ENCODE peak calls at places on chromosomes 13 and 19, in eight cellular contexts. One of them, this sample, is unnamed. For H3K4me1, the result is how much of the 10 kb centered on the place peaks cover.

GRCh38 chr13:90696254-90696653 is 651.2 kb upstream of the MIR17HG start:
- DNase-seq in neural progenitor cell: no peak
- DNase-seq in GM23338: no peak
- DNase-seq in GM23248: peak
- DNase-seq in hepatocyte: peak
- DNase-seq in SK-N-SH: no peak
- DNase-seq in HCT116: no peak
- DNase-seq in OCI-LY7: no peak
- DNase-seq in this sample: peak

GRCh38 chr13:97367016-97367415 is 67.0 kb upstream of the RAP2A start:
- DNase-seq in neural progenitor cell: no peak
- DNase-seq in GM23338: no peak
- DNase-seq in GM23248: peak
- DNase-seq in hepatocyte: no peak
- DNase-seq in SK-N-SH: no peak
- DNase-seq in HCT116: no peak
- DNase-seq in OCI-LY7: no peak
- DNase-seq in this sample: no peak

GRCh38 chr19:30029721-30030510 is 87.9 kb downstream of the URI1 start:
- DNase-seq in neural progenitor cell: no peak
- DNase-seq in GM23338: no peak
- DNase-seq in GM23248: no peak
- DNase-seq in hepatocyte: no peak
- DNase-seq in SK-N-SH: no peak
- DNase-seq in HCT116: peak
- DNase-seq in OCI-LY7: no peak
- DNase-seq in this sample: peak

GRCh38 chr19:38617283-38617763 is 430 bp downstream of the MAP4K1 start:
- DNase-seq in neural progenitor cell: no peak
- DNase-seq in GM23338: no peak
- DNase-seq in GM23248: no peak
- DNase-seq in hepatocyte: no peak
- DNase-seq in SK-N-SH: no peak
- DNase-seq in HCT116: no peak
- DNase-seq in OCI-LY7: peak
- DNase-seq in this sample: no peak

GRCh38 chr19:32977269-32977668 is 5.2 kb downstream of the FAAP24 start:
- DNase-seq in neural progenitor cell: no peak
- DNase-seq in GM23338: no peak
- DNase-seq in GM23248: no peak
- DNase-seq in hepatocyte: no peak
- DNase-seq in SK-N-SH: no peak
- DNase-seq in HCT116: no peak
- DNase-seq in OCI-LY7: no peak
- DNase-seq in this sample: no peak

GRCh38 chr19:4326837-4327251 is 11.8 kb downstream of the STAP2 start:
- DNase-seq in neural progenitor cell: peak
- DNase-seq in GM23338: peak
- DNase-seq in GM23248: no peak
- DNase-seq in hepatocyte: no peak
- DNase-seq in SK-N-SH: peak
- DNase-seq in HCT116: no peak
- DNase-seq in OCI-LY7: no peak
- DNase-seq in this sample: no peak

GRCh38 chr19:3178377-3178972 is at the start of gene S1PR4:
- DNase-seq in neural progenitor cell: no peak
- DNase-seq in GM23338: no peak
- DNase-seq in GM23248: no peak
- DNase-seq in hepatocyte: peak
- DNase-seq in SK-N-SH: no peak
- DNase-seq in HCT116: no peak
- DNase-seq in OCI-LY7: peak
- DNase-seq in this sample: no peak

GRCh38 chr19:41753936-41754529 is 1.3 kb upstream of the CEACAM6 start:
- DNase-seq in neural progenitor cell: peak
- DNase-seq in GM23338: peak
- DNase-seq in GM23248: peak
- DNase-seq in hepatocyte: peak
- DNase-seq in SK-N-SH: peak
- DNase-seq in HCT116: peak
- DNase-seq in OCI-LY7: peak
- DNase-seq in this sample: peak

GRCh38 chr13:21360463-21360862 is 98.6 kb downstream of the ZDHHC20 start:
- DNase-seq in neural progenitor cell: no peak
- DNase-seq in GM23338: no peak
- DNase-seq in GM23248: no peak
- DNase-seq in hepatocyte: no peak
- DNase-seq in SK-N-SH: no peak
- DNase-seq in HCT116: no peak
- DNase-seq in OCI-LY7: no peak
- DNase-seq in this sample: no peak

GRCh38 chr19:1864480-1865171 is 1.2 kb upstream of the KLF16 start:
- DNase-seq in neural progenitor cell: peak
- DNase-seq in GM23338: peak
- DNase-seq in GM23248: peak
- DNase-seq in hepatocyte: peak
- DNase-seq in SK-N-SH: peak
- DNase-seq in HCT116: no peak
- DNase-seq in OCI-LY7: peak
- DNase-seq in this sample: peak

GRCh38 chr13:111402441-111402840 is 82.0 kb downstream of the TEX29 start:
- DNase-seq in neural progenitor cell: no peak
- DNase-seq in GM23338: no peak
- DNase-seq in GM23248: no peak
- DNase-seq in hepatocyte: no peak
- DNase-seq in SK-N-SH: no peak
- DNase-seq in HCT116: no peak
- DNase-seq in OCI-LY7: no peak
- DNase-seq in this sample: no peak

GRCh38 chr13:111406636-111407035 is 86.2 kb downstream of the TEX29 start:
- DNase-seq in neural progenitor cell: no peak
- DNase-seq in GM23338: no peak
- DNase-seq in GM23248: no peak
- DNase-seq in hepatocyte: no peak
- DNase-seq in SK-N-SH: no peak
- DNase-seq in HCT116: no peak
- DNase-seq in OCI-LY7: no peak
- DNase-seq in this sample: no peak

GRCh38 chr13:111403266-111403665 is 82.8 kb downstream of the TEX29 start:
- DNase-seq in neural progenitor cell: no peak
- DNase-seq in GM23338: no peak
- DNase-seq in GM23248: no peak
- DNase-seq in hepatocyte: no peak
- DNase-seq in SK-N-SH: no peak
- DNase-seq in HCT116: no peak
- DNase-seq in OCI-LY7: no peak
- DNase-seq in this sample: no peak

GRCh38 chr13:111407381-111408131 is 87.1 kb downstream of the TEX29 start:
- DNase-seq in neural progenitor cell: no peak
- DNase-seq in GM23338: no peak
- DNase-seq in GM23248: no peak
- DNase-seq in hepatocyte: no peak
- DNase-seq in SK-N-SH: no peak
- DNase-seq in HCT116: no peak
- DNase-seq in OCI-LY7: no peak
- DNase-seq in this sample: no peak

GRCh38 chr13:111404746-111405145 is 84.3 kb downstream of the TEX29 start:
- DNase-seq in neural progenitor cell: no peak
- DNase-seq in GM23338: no peak
- DNase-seq in GM23248: no peak
- DNase-seq in hepatocyte: no peak
- DNase-seq in SK-N-SH: no peak
- DNase-seq in HCT116: no peak
- DNase-seq in OCI-LY7: no peak
- DNase-seq in this sample: no peak
- TF ChIP-seq EZH2phosphoT487 in neural progenitor cell: no peak
- TF ChIP-seq EZH2phosphoT487 in GM23338: no peak
- TF ChIP-seq EZH2phosphoT487 in GM23248: no peak
- TF ChIP-seq EZH2phosphoT487 in hepatocyte: no peak
- TF ChIP-seq EZH2phosphoT487 in SK-N-SH: no peak
- TF ChIP-seq EZH2phosphoT487 in HCT116: no peak
- TF ChIP-seq EZH2phosphoT487 in OCI-LY7: no peak
- TF ChIP-seq EZH2phosphoT487 in this sample: no peak

GRCh38 chr19:55174425-55175116 is 5.5 kb downstream of the SYT5 start:
- DNase-seq in neural progenitor cell: no peak
- DNase-seq in GM23338: no peak
- DNase-seq in GM23248: no peak
- DNase-seq in hepatocyte: no peak
- DNase-seq in SK-N-SH: no peak
- DNase-seq in HCT116: no peak
- DNase-seq in OCI-LY7: no peak
- DNase-seq in this sample: no peak
- H3K4me3 ChIP-seq in neural progenitor cell: peak
- H3K4me3 ChIP-seq in GM23338: peak
- H3K4me3 ChIP-seq in GM23248: no peak
- H3K4me3 ChIP-seq in hepatocyte: no peak
- H3K4me3 ChIP-seq in SK-N-SH: no peak
- H3K4me3 ChIP-seq in HCT116: peak
- H3K4me3 ChIP-seq in OCI-LY7: peak
- H3K4me3 ChIP-seq in this sample: peak

DNA sequence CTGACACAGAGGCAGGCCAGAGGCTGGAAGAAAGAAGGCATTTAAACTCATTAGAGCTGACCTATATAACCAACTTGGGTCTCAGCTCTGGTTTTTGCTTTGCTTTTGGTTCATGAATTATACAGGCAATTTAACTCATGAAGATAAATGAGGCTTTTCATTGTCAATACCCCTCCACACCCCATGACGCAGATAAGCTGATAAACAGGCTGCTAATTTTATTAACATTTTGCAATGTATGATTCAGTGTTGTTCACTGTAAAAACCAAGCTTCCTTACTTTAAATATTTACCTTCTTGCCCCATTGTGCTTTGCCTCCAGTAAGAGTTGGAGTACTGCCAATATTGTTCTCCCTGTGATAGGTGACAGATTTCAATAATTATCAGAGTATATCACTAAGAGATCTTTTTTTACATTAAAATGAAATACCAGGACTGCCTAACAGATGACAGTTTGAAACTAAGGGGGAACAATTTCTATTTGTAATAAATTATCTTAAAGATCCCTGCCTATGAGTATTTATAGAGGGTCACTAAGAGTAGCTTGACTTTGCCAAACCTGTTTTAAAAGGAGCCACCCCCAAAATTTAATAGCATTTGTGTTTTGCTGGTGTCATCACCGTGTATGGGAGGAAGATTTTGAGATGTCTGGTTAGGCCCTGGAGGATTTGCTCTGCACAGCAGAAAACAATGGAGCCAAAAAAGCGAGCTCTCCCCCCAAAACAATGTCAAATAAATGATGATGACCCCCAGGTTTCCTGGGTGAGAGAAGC is 472.7 kb upstream of the NBEA start:
- DNase-seq in neural progenitor cell: no peak
- DNase-seq in GM23338: no peak
- DNase-seq in GM23248: no peak
- DNase-seq in hepatocyte: peak
- DNase-seq in SK-N-SH: peak
- DNase-seq in HCT116: no peak
- DNase-seq in OCI-LY7: no peak
- DNase-seq in this sample: peak
- H3K4me1 ChIP-seq in neural progenitor cell: under half
- H3K4me1 ChIP-seq in GM23338: under half
- H3K4me1 ChIP-seq in GM23248: under half
- H3K4me1 ChIP-seq in hepatocyte: under half
- H3K4me1 ChIP-seq in SK-N-SH: under half
- H3K4me1 ChIP-seq in HCT116: under half
- H3K4me1 ChIP-seq in OCI-LY7: under half
- H3K4me1 ChIP-seq in this sample: half or more

GRCh38 chr13:22934744-22935523 is 245.8 kb upstream of the SGCG start:
- DNase-seq in neural progenitor cell: no peak
- DNase-seq in GM23338: no peak
- DNase-seq in GM23248: no peak
- DNase-seq in hepatocyte: no peak
- DNase-seq in SK-N-SH: no peak
- DNase-seq in HCT116: no peak
- DNase-seq in OCI-LY7: no peak
- DNase-seq in this sample: no peak

GRCh38 chr13:22931576-22931975 is 249.2 kb upstream of the SGCG start:
- DNase-seq in neural progenitor cell: no peak
- DNase-seq in GM23338: no peak
- DNase-seq in GM23248: no peak
- DNase-seq in hepatocyte: no peak
- DNase-seq in SK-N-SH: no peak
- DNase-seq in HCT116: no peak
- DNase-seq in OCI-LY7: no peak
- DNase-seq in this sample: no peak

GRCh38 chr13:22936228-22936627 is 244.6 kb upstream of the SGCG start:
- DNase-seq in neural progenitor cell: no peak
- DNase-seq in GM23338: peak
- DNase-seq in GM23248: no peak
- DNase-seq in hepatocyte: no peak
- DNase-seq in SK-N-SH: no peak
- DNase-seq in HCT116: no peak
- DNase-seq in OCI-LY7: no peak
- DNase-seq in this sample: no peak

GRCh38 chr13:22937241-22937640 is 243.5 kb upstream of the SGCG start:
- DNase-seq in neural progenitor cell: no peak
- DNase-seq in GM23338: no peak
- DNase-seq in GM23248: no peak
- DNase-seq in hepatocyte: no peak
- DNase-seq in SK-N-SH: no peak
- DNase-seq in HCT116: no peak
- DNase-seq in OCI-LY7: no peak
- DNase-seq in this sample: no peak

DNA sequence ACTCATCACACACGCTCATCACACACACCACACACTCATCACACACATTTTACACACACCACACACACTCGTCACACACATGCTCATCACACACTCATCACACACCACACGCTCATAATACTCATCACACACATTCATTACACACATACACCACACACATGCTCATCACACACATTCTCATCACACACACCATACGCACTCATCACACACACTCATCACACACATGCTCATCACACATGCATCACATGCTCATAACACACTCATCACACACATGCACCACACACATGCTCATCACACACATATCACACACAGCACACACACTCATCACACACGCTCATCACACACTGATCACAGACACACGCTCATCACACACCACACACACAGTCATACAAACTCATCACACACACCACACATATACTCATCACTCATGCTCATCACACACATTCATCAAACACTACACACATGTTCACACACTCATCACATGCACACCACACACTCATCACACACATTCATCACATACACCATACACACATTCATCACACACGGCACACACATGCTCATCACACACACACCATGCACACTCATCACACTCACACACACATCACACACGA is 247.1 kb upstream of the SGCG start:
- DNase-seq in neural progenitor cell: no peak
- DNase-seq in GM23338: no peak
- DNase-seq in GM23248: no peak
- DNase-seq in hepatocyte: no peak
- DNase-seq in SK-N-SH: no peak
- DNase-seq in HCT116: no peak
- DNase-seq in OCI-LY7: no peak
- DNase-seq in this sample: no peak
- TF ChIP-seq EZH2phosphoT487 in neural progenitor cell: no peak
- TF ChIP-seq EZH2phosphoT487 in GM23338: no peak
- TF ChIP-seq EZH2phosphoT487 in GM23248: no peak
- TF ChIP-seq EZH2phosphoT487 in hepatocyte: no peak
- TF ChIP-seq EZH2phosphoT487 in SK-N-SH: no peak
- TF ChIP-seq EZH2phosphoT487 in HCT116: no peak
- TF ChIP-seq EZH2phosphoT487 in OCI-LY7: no peak
- TF ChIP-seq EZH2phosphoT487 in this sample: no peak